ENCODE peak calls at places on chromosomes 3 and 15, in nine cellular contexts. One of them, this sample, is unnamed.

GRCh38 chr3:157120071-157120892 is 39.7 kb downstream of the CCNL1 start:
- DNase-seq in RWPE1: no peak
- DNase-seq in CD8-positive, alpha-beta T cell: no peak
- DNase-seq in suprapubic skin: no peak
- DNase-seq in CD4-positive, alpha-beta T cell: no peak
- DNase-seq in mesothelial cell of epicardium: no peak
- DNase-seq in upper lobe of right lung: no peak
- DNase-seq in activated B cell treated with CpG ODN at 0.5 μM for 24 hours: no peak
- DNase-seq in B cell: no peak
- DNase-seq in this sample: no peak

GRCh38 chr3:72597756-72598195 is 250.5 kb downstream of the SHQ1 start:
- DNase-seq in activated B cell treated with CpG ODN at 0.5 μM for 24 hours: no peak
- DNase-seq in mesothelial cell of epicardium: no peak
- DNase-seq in RWPE1: no peak
- DNase-seq in CD4-positive, alpha-beta T cell: no peak
- DNase-seq in B cell: no peak
- DNase-seq in CD8-positive, alpha-beta T cell: no peak
- DNase-seq in suprapubic skin: no peak
- DNase-seq in upper lobe of right lung: no peak
- DNase-seq in this sample: no peak

GRCh38 chr3:116444099-116444700 is 1.1 kb downstream of the LSAMP start:
- DNase-seq in CD4-positive, alpha-beta T cell: no peak
- DNase-seq in activated B cell treated with CpG ODN at 0.5 μM for 24 hours: no peak
- DNase-seq in mesothelial cell of epicardium: no peak
- DNase-seq in B cell: no peak
- DNase-seq in upper lobe of right lung: no peak
- DNase-seq in suprapubic skin: no peak
- DNase-seq in RWPE1: no peak
- DNase-seq in CD8-positive, alpha-beta T cell: no peak
- DNase-seq in this sample: no peak

GRCh38 chr3:25967385-25967784 is 177.5 kb downstream of the OXSM start:
- DNase-seq in suprapubic skin: no peak
- DNase-seq in activated B cell treated with CpG ODN at 0.5 μM for 24 hours: no peak
- DNase-seq in upper lobe of right lung: no peak
- DNase-seq in CD4-positive, alpha-beta T cell: no peak
- DNase-seq in B cell: no peak
- DNase-seq in RWPE1: no peak
- DNase-seq in CD8-positive, alpha-beta T cell: no peak
- DNase-seq in mesothelial cell of epicardium: no peak
- DNase-seq in this sample: no peak

GRCh38 chr3:67788396-67788795 is 134.0 kb upstream of the SUCLG2 start:
- DNase-seq in RWPE1: no peak
- DNase-seq in activated B cell treated with CpG ODN at 0.5 μM for 24 hours: no peak
- DNase-seq in CD8-positive, alpha-beta T cell: no peak
- DNase-seq in mesothelial cell of epicardium: no peak
- DNase-seq in CD4-positive, alpha-beta T cell: no peak
- DNase-seq in suprapubic skin: no peak
- DNase-seq in upper lobe of right lung: no peak
- DNase-seq in B cell: no peak
- DNase-seq in this sample: no peak

GRCh38 chr3:168040624-168041208 is 55.0 kb downstream of the GOLIM4 start:
- DNase-seq in mesothelial cell of epicardium: no peak
- DNase-seq in suprapubic skin: no peak
- DNase-seq in CD4-positive, alpha-beta T cell: no peak
- DNase-seq in B cell: peak
- DNase-seq in CD8-positive, alpha-beta T cell: no peak
- DNase-seq in upper lobe of right lung: no peak
- DNase-seq in activated B cell treated with CpG ODN at 0.5 μM for 24 hours: no peak
- DNase-seq in RWPE1: peak
- DNase-seq in this sample: no peak

GRCh38 chr3:39180183-39180545 is 12.2 kb downstream of the XIRP1 start:
- DNase-seq in RWPE1: no peak
- DNase-seq in mesothelial cell of epicardium: no peak
- DNase-seq in suprapubic skin: peak
- DNase-seq in B cell: no peak
- DNase-seq in CD8-positive, alpha-beta T cell: no peak
- DNase-seq in CD4-positive, alpha-beta T cell: no peak
- DNase-seq in activated B cell treated with CpG ODN at 0.5 μM for 24 hours: no peak
- DNase-seq in upper lobe of right lung: no peak
- DNase-seq in this sample: no peak

GRCh38 chr3:27861047-27862036 is 139.2 kb upstream of the EOMES start:
- DNase-seq in suprapubic skin: no peak
- DNase-seq in CD4-positive, alpha-beta T cell: no peak
- DNase-seq in upper lobe of right lung: no peak
- DNase-seq in CD8-positive, alpha-beta T cell: no peak
- DNase-seq in B cell: no peak
- DNase-seq in RWPE1: no peak
- DNase-seq in mesothelial cell of epicardium: no peak
- DNase-seq in activated B cell treated with CpG ODN at 0.5 μM for 24 hours: no peak
- DNase-seq in this sample: no peak

DNA sequence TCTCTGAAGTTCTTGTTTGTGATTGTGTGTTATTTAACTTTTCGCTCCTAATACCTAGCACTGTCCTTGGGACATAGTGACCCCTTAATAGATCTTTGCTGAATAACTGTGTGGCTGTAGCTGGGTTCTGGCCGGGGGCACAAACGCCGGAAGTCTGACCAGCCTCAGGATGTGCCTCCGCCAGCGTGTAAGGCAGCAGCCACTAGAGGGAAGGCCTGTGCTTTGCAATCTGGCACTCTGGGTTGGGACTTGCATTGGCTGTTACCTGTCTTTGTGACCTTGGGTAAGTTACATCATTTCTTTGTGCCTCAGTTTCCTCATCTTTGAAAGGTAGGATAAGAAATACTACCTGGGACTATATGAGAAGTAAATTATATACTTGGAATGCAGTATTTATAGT is 158.7 kb downstream of the GHSR start:
- DNase-seq in upper lobe of right lung: no peak
- DNase-seq in B cell: no peak
- DNase-seq in mesothelial cell of epicardium: no peak
- DNase-seq in CD4-positive, alpha-beta T cell: no peak
- DNase-seq in CD8-positive, alpha-beta T cell: no peak
- DNase-seq in RWPE1: no peak
- DNase-seq in activated B cell treated with CpG ODN at 0.5 μM for 24 hours: no peak
- DNase-seq in suprapubic skin: no peak
- DNase-seq in this sample: no peak
- TF ChIP-seq CTCF in upper lobe of right lung: peak
- TF ChIP-seq CTCF in B cell: no peak
- TF ChIP-seq CTCF in mesothelial cell of epicardium: no peak
- TF ChIP-seq CTCF in CD4-positive, alpha-beta T cell: no peak
- TF ChIP-seq CTCF in CD8-positive, alpha-beta T cell: no peak
- TF ChIP-seq CTCF in RWPE1: no peak
- TF ChIP-seq CTCF in activated B cell treated with CpG ODN at 0.5 μM for 24 hours: no peak
- TF ChIP-seq CTCF in suprapubic skin: no peak
- TF ChIP-seq CTCF in this sample: peak

GRCh38 chr15:37133619-37134018 is 33.3 kb upstream of the MEIS2 start:
- DNase-seq in mesothelial cell of epicardium: no peak
- DNase-seq in upper lobe of right lung: no peak
- DNase-seq in RWPE1: no peak
- DNase-seq in suprapubic skin: no peak
- DNase-seq in activated B cell treated with CpG ODN at 0.5 μM for 24 hours: no peak
- DNase-seq in CD8-positive, alpha-beta T cell: no peak
- DNase-seq in CD4-positive, alpha-beta T cell: no peak
- DNase-seq in B cell: no peak
- DNase-seq in this sample: no peak
- TF ChIP-seq CTCF in mesothelial cell of epicardium: no peak
- TF ChIP-seq CTCF in upper lobe of right lung: peak
- TF ChIP-seq CTCF in RWPE1: peak
- TF ChIP-seq CTCF in suprapubic skin: no peak
- TF ChIP-seq CTCF in activated B cell treated with CpG ODN at 0.5 μM for 24 hours: no peak
- TF ChIP-seq CTCF in CD8-positive, alpha-beta T cell: no peak
- TF ChIP-seq CTCF in CD4-positive, alpha-beta T cell: no peak
- TF ChIP-seq CTCF in B cell: no peak
- TF ChIP-seq CTCF in this sample: no peak

GRCh38 chr15:28017423-28017924 is 81.6 kb downstream of the OCA2 start:
- DNase-seq in B cell: peak
- DNase-seq in upper lobe of right lung: no peak
- DNase-seq in activated B cell treated with CpG ODN at 0.5 μM for 24 hours: no peak
- DNase-seq in CD8-positive, alpha-beta T cell: no peak
- DNase-seq in mesothelial cell of epicardium: no peak
- DNase-seq in RWPE1: no peak
- DNase-seq in suprapubic skin: peak
- DNase-seq in CD4-positive, alpha-beta T cell: no peak
- DNase-seq in this sample: no peak
- TF ChIP-seq CTCF in B cell: no peak
- TF ChIP-seq CTCF in upper lobe of right lung: no peak
- TF ChIP-seq CTCF in activated B cell treated with CpG ODN at 0.5 μM for 24 hours: no peak
- TF ChIP-seq CTCF in CD8-positive, alpha-beta T cell: no peak
- TF ChIP-seq CTCF in mesothelial cell of epicardium: peak
- TF ChIP-seq CTCF in RWPE1: no peak
- TF ChIP-seq CTCF in suprapubic skin: peak
- TF ChIP-seq CTCF in CD4-positive, alpha-beta T cell: no peak
- TF ChIP-seq CTCF in this sample: no peak

DNA sequence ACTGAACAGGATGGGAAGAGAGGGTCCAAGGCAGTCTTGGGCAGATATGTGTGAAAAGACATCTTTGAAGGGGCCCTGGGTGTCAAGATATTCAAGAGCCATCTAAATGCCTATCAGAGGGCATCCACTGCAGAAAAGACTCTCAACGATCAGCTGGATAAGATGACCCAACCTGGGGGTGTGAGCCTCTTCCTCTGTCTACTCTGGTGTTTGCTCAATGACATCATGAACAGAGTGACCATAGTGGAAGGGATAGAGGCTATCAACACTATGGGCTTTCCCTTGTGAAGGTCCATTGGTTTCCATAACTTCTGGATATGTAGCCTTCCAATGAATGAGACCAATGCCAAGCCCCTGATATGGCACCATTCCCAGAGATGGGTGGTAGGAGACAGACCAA is 42.1 kb downstream of the FAH start:
- DNase-seq in RWPE1: no peak
- DNase-seq in activated B cell treated with CpG ODN at 0.5 μM for 24 hours: no peak
- DNase-seq in suprapubic skin: no peak
- DNase-seq in mesothelial cell of epicardium: no peak
- DNase-seq in upper lobe of right lung: no peak
- DNase-seq in CD4-positive, alpha-beta T cell: no peak
- DNase-seq in B cell: no peak
- DNase-seq in CD8-positive, alpha-beta T cell: no peak
- DNase-seq in this sample: no peak
- TF ChIP-seq CTCF in RWPE1: no peak
- TF ChIP-seq CTCF in activated B cell treated with CpG ODN at 0.5 μM for 24 hours: no peak
- TF ChIP-seq CTCF in suprapubic skin: no peak
- TF ChIP-seq CTCF in mesothelial cell of epicardium: no peak
- TF ChIP-seq CTCF in upper lobe of right lung: no peak
- TF ChIP-seq CTCF in CD4-positive, alpha-beta T cell: no peak
- TF ChIP-seq CTCF in B cell: no peak
- TF ChIP-seq CTCF in CD8-positive, alpha-beta T cell: no peak
- TF ChIP-seq CTCF in this sample: no peak

GRCh38 chr3:33233884-33234283 is 15.3 kb upstream of the SUSD5 start:
- DNase-seq in activated B cell treated with CpG ODN at 0.5 μM for 24 hours: no peak
- DNase-seq in upper lobe of right lung: no peak
- DNase-seq in B cell: no peak
- DNase-seq in mesothelial cell of epicardium: no peak
- DNase-seq in suprapubic skin: no peak
- DNase-seq in CD4-positive, alpha-beta T cell: no peak
- DNase-seq in RWPE1: no peak
- DNase-seq in CD8-positive, alpha-beta T cell: no peak
- DNase-seq in this sample: no peak
- TF ChIP-seq CTCF in activated B cell treated with CpG ODN at 0.5 μM for 24 hours: no peak
- TF ChIP-seq CTCF in upper lobe of right lung: no peak
- TF ChIP-seq CTCF in B cell: no peak
- TF ChIP-seq CTCF in mesothelial cell of epicardium: no peak
- TF ChIP-seq CTCF in suprapubic skin: no peak
- TF ChIP-seq CTCF in CD4-positive, alpha-beta T cell: no peak
- TF ChIP-seq CTCF in RWPE1: no peak
- TF ChIP-seq CTCF in CD8-positive, alpha-beta T cell: no peak
- TF ChIP-seq CTCF in this sample: no peak

GRCh38 chr3:47406762-47407149 is 25.9 kb downstream of the PTPN23 start:
- DNase-seq in upper lobe of right lung: no peak
- DNase-seq in B cell: no peak
- DNase-seq in suprapubic skin: no peak
- DNase-seq in mesothelial cell of epicardium: no peak
- DNase-seq in RWPE1: no peak
- DNase-seq in CD4-positive, alpha-beta T cell: no peak
- DNase-seq in activated B cell treated with CpG ODN at 0.5 μM for 24 hours: no peak
- DNase-seq in CD8-positive, alpha-beta T cell: no peak
- DNase-seq in this sample: no peak
- TF ChIP-seq CTCF in upper lobe of right lung: peak
- TF ChIP-seq CTCF in B cell: no peak
- TF ChIP-seq CTCF in suprapubic skin: no peak
- TF ChIP-seq CTCF in mesothelial cell of epicardium: no peak
- TF ChIP-seq CTCF in RWPE1: no peak
- TF ChIP-seq CTCF in CD4-positive, alpha-beta T cell: no peak
- TF ChIP-seq CTCF in activated B cell treated with CpG ODN at 0.5 μM for 24 hours: no peak
- TF ChIP-seq CTCF in CD8-positive, alpha-beta T cell: no peak
- TF ChIP-seq CTCF in this sample: no peak

DNA sequence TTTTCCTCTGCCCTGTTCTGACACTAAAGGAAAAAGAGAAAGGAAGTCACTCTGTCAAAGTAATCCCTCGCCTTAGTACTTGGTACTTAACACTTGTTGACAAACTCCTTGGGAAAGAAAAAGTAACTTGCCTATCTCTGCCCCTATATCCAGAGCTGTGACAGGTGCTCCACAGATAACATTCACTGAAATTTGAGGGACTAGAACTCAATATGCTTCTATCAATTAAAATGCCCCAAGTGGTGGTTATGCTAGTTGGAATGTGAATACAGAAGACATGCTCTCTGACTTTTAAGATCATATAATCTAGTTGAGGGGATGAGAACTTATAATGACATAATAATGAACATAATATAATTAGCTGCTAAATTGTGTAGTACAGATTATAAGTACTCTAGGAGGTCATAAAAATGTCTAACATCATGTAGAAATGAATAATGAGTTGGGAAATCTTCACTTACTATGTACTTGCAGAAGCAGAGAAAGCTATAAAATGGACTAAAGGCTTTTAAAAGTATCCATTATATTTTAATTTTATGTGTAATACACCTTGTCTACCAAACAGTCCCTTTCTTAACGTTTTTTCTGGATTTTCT is 153.1 kb upstream of the CCDC54 start:
- DNase-seq in upper lobe of right lung: no peak
- DNase-seq in CD8-positive, alpha-beta T cell: no peak
- DNase-seq in B cell: no peak
- DNase-seq in mesothelial cell of epicardium: no peak
- DNase-seq in suprapubic skin: no peak
- DNase-seq in activated B cell treated with CpG ODN at 0.5 μM for 24 hours: no peak
- DNase-seq in RWPE1: no peak
- DNase-seq in CD4-positive, alpha-beta T cell: no peak
- DNase-seq in this sample: no peak
- TF ChIP-seq CTCF in upper lobe of right lung: no peak
- TF ChIP-seq CTCF in CD8-positive, alpha-beta T cell: no peak
- TF ChIP-seq CTCF in B cell: no peak
- TF ChIP-seq CTCF in mesothelial cell of epicardium: no peak
- TF ChIP-seq CTCF in suprapubic skin: no peak
- TF ChIP-seq CTCF in activated B cell treated with CpG ODN at 0.5 μM for 24 hours: no peak
- TF ChIP-seq CTCF in RWPE1: no peak
- TF ChIP-seq CTCF in CD4-positive, alpha-beta T cell: no peak
- TF ChIP-seq CTCF in this sample: no peak

DNA sequence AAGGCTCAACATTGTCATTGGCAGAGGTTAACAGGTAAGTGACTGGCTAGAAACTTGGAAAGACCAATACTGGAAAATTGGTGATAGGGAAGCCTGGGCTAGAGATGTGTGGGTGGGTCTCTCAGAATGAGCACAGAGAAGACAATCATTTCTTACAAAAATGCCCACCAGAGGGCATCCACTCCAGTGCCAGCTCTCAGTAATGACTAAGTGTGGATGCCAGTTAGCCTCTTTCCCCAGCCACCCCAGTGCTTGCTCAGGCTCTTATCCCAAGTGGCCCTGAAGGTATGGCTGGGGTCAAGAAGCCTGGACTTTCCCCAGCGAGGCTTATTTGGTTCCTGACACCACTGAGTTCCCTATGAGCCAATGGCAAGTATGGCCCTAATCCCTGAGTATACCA is 115.9 kb upstream of the ST8SIA2 start:
- DNase-seq in RWPE1: peak
- DNase-seq in upper lobe of right lung: no peak
- DNase-seq in CD8-positive, alpha-beta T cell: no peak
- DNase-seq in CD4-positive, alpha-beta T cell: no peak
- DNase-seq in B cell: no peak
- DNase-seq in suprapubic skin: no peak
- DNase-seq in activated B cell treated with CpG ODN at 0.5 μM for 24 hours: no peak
- DNase-seq in mesothelial cell of epicardium: no peak
- DNase-seq in this sample: no peak
- TF ChIP-seq CTCF in RWPE1: peak
- TF ChIP-seq CTCF in upper lobe of right lung: peak
- TF ChIP-seq CTCF in CD8-positive, alpha-beta T cell: no peak
- TF ChIP-seq CTCF in CD4-positive, alpha-beta T cell: no peak
- TF ChIP-seq CTCF in B cell: no peak
- TF ChIP-seq CTCF in suprapubic skin: no peak
- TF ChIP-seq CTCF in activated B cell treated with CpG ODN at 0.5 μM for 24 hours: no peak
- TF ChIP-seq CTCF in mesothelial cell of epicardium: peak
- TF ChIP-seq CTCF in this sample: no peak